ENCODE peak calls at places on chromosomes 2 and 18, in eight cellular contexts. A, J, U, S, O, E, C and W are unnamed samples. For H3K4me1, the result is how much of the 10 kb centered on the place peaks cover.

GRCh38 chr2:191049728-191050639 is 36.0 kb upstream of the STAT1 start:
- DNase-seq in S (no peak), U (peak), C (peak), E (no peak), O (no peak), J (peak), A (no peak), W (no peak)

GRCh38 chr2:36399050-36399449 is 43.5 kb downstream of the CRIM1 start:
- DNase-seq in E (no peak), S (no peak), O (no peak), U (no peak), J (no peak), C (no peak), A (no peak), W (peak)

GRCh38 chr2:133940134-133940533 is 313.7 kb upstream of the MGAT5 start:
- DNase-seq in U (no peak), C (no peak), E (no peak), O (no peak), A (no peak), J (no peak), S (no peak), W (no peak)

GRCh38 chr18:25786778-25787177 is 303.6 kb downstream of the SS18 start:
- DNase-seq in S (no peak), O (no peak), U (no peak), C (peak), A (no peak), E (no peak), J (no peak), W (no peak)

GRCh38 chr2:28344756-28345291 is 47.8 kb upstream of the FOSL2 start:
- DNase-seq in A (no peak), S (no peak), O (no peak), C (no peak), U (no peak), J (no peak), E (peak), W (no peak)

GRCh38 chr2:151153601-151154000 is 108.1 kb downstream of the RBM43 start:
- DNase-seq in U (no peak), E (no peak), S (no peak), A (no peak), C (no peak), J (no peak), O (no peak), W (no peak)

GRCh38 chr2:49248506-49248905 is 94.2 kb upstream of the FSHR start:
- DNase-seq in A (peak), S (no peak), E (no peak), C (peak), J (peak), O (no peak), U (no peak), W (no peak)

GRCh38 chr2:46200861-46201605 is 96.2 kb upstream of the EPAS1 start:
- DNase-seq in S (no peak), E (no peak), O (no peak), U (no peak), C (no peak), A (peak), J (no peak), W (no peak)

GRCh38 chr2:136957044-136957443 is 191.7 kb downstream of the THSD7B start:
- DNase-seq in C (no peak), S (no peak), J (no peak), U (no peak), A (no peak), O (no peak), E (no peak), W (no peak)

GRCh38 chr2:237702439-237703397 is 75.3 kb downstream of the LRRFIP1 start:
- DNase-seq in U (no peak), J (peak), S (no peak), C (peak), E (peak), A (no peak), O (peak), W (peak)

GRCh38 chr2:38876407-38876806 is 631 bp downstream of the MORN2 start:
- DNase-seq in U (no peak), C (peak), A (no peak), O (no peak), J (no peak), S (peak), E (no peak), W (peak)

DNA sequence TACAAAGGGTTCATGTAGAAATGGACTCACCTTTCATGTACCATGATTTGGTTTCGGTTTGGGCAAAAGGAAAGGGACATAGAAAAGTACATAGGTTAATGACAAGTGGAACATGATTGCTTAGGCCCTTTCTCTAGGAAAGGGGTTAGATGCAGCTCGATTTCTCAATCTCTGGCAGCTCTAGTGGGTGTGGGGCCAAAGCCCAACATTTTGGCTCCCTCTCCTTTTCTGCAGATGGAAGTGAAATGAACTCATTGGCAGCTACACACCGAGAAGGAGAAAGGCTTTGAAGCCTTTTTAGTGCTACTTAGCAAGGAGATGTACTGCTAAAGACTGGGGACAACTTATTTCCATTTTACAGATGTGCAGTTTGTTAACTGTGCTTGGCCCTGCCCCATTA is 93.8 kb downstream of the LYPD6B start:
- DNase-seq in O (no peak), U (no peak), S (no peak), C (no peak), E (no peak), J (no peak), A (no peak), W (no peak)
- H3K4me1 ChIP-seq in O (under half), U (under half), S (under half), C (under half), E (under half), J (under half), A (under half), W (under half)

GRCh38 chr18:46264255-46264654 is 160.1 kb downstream of the HAUS1 start:
- DNase-seq in E (no peak), A (no peak), O (no peak), S (no peak), J (peak), C (peak), U (no peak), W (peak)
- H3K4me1 ChIP-seq in E (under half), A (half or more), O (under half), S (under half), J (under half), C (under half), U (under half), W (under half)

GRCh38 chr2:173216055-173216454 is 138.6 kb upstream of the CDCA7 start:
- DNase-seq in S (no peak), E (no peak), O (no peak), C (no peak), J (no peak), U (no peak), A (no peak), W (no peak)
- H3K4me1 ChIP-seq in S (under half), E (under half), O (under half), C (under half), J (under half), U (under half), A (under half), W (under half)

DNA sequence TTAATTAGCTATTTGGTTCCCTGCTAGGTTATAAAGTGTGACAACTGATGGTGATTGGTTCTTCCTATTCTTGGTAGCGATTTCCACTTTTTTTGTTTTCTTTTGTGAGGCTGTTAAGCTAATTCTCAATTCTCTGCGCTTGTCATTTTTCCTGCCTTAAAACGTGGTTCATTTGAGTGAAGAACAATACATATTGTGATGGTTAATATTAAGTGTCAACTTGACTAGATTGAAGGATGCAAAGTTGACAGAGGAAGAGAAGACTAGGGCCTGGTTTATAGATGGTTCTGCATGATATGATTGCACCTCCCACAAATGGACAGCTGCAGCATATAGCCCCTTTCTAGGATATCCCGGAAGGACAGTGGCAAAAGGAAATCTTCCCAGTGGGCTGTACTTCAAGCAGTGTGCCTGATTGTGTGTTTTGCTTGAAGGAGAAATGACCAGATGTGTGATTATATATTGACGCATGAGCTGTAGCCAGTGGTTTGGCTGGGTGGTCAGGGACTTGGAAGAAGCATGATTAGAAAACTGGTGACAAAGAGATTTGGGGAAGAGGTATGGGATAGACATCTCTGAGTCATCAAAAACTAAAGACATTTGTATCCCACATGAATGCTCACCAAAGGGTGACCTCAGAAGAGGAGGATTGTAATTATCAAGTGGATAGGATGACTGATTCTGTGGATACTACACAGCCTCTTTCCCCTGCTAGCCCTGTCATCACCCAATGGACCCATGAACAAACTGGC is 39.4 kb upstream of the ZNF804A start:
- DNase-seq in U (no peak), J (no peak), A (no peak), C (peak), S (no peak), O (no peak), E (no peak), W (no peak)
- H3K4me1 ChIP-seq in U (under half), J (under half), A (under half), C (under half), S (under half), O (under half), E (under half), W (under half)

GRCh38 chr2:222878877-222879601 is 18.2 kb downstream of the ACSL3 start:
- DNase-seq in O (no peak), U (no peak), A (no peak), E (no peak), J (no peak), S (no peak), C (peak), W (no peak)
- H3K4me1 ChIP-seq in O (under half), U (under half), A (under half), E (under half), J (under half), S (under half), C (under half), W (under half)

GRCh38 chr18:48767090-48767670 is 183.6 kb downstream of the SMAD7 start:
- DNase-seq in A (no peak), O (no peak), C (peak), E (peak), S (no peak), U (no peak), J (peak), W (no peak)
- H3K4me1 ChIP-seq in A (half or more), O (under half), C (under half), E (under half), S (under half), U (under half), J (under half), W (under half)

GRCh38 chr18:48541747-48542108 is 2.9 kb downstream of the CTIF start:
- DNase-seq in C (no peak), E (no peak), J (no peak), A (no peak), S (peak), O (no peak), U (no peak), W (no peak)
- H3K4me1 ChIP-seq in C (half or more), E (under half), J (under half), A (half or more), S (under half), O (under half), U (under half), W (under half)

DNA sequence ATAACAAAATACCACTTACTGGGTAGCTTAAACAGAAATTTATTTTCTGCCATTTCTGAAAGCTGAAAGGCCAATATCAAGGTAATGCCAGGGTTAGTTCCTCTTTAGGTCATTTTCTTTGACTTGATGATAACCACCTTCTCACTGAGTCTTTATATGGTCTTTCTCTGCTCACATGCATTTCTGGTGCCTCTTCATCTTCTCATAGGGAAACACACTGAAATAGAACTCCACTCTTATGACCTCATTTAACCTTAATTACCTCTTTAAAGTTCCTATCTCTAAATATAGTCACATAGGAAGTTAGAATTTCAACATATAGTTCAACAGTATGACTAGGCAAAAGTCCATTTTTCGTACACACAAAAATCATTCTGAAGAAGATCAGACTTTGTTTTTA is 616.8 kb upstream of the VRK2 start:
- DNase-seq in O (no peak), A (no peak), S (no peak), U (no peak), C (no peak), J (no peak), E (no peak), W (no peak)
- H3K4me1 ChIP-seq in O (under half), A (under half), S (under half), U (under half), C (under half), J (under half), E (under half), W (under half)

GRCh38 chr2:152489364-152489763 is 154.4 kb downstream of the FMNL2 start:
- DNase-seq in U (no peak), E (no peak), S (no peak), J (no peak), C (no peak), A (no peak), O (no peak), W (no peak)
- H3K4me1 ChIP-seq in U (under half), E (half or more), S (under half), J (under half), C (under half), A (under half), O (under half), W (half or more)

GRCh38 chr2:75523313-75524275 is 37.1 kb downstream of the EVA1A start:
- DNase-seq in E (no peak), U (peak), J (peak), A (no peak), C (peak), O (no peak), S (no peak), W (no peak)
- H3K4me1 ChIP-seq in E (under half), U (under half), J (under half), A (under half), C (half or more), O (under half), S (under half), W (under half)